ENCODE peak calls at places on chromosomes 5 and 9, in ten cellular contexts. E is fibroblast of villous mesenchyme, X is fibroblast of pulmonary artery, Y is tibial nerve, R is epithelial cell of esophagus, P is fibroblast of lung, T is GM20000, L is gastrocnemius medialis, O is brain microvascular endothelial cell, M is cardiac muscle cell. H is an unnamed sample.
A peak's percentile ranks its signal among the peaks of the same experiment; 100 is the strongest.

GRCh38 chr5:79736528-79737514 is 47.2 kb downstream of the CMYA5 start:
- DNase-seq in L (no peak), O (no peak), T (no peak), M (no peak), R (no peak), X (no peak), E (no peak), Y (no peak), P (no peak), H (no peak)

GRCh38 chr9:132795511-132796303 is 82.4 kb downstream of the AK8 start:
- DNase-seq in T (no peak), L (no peak), X (no peak), P (no peak), R (no peak), M (no peak), O (no peak), E (no peak), Y (peak; percentile 51), H (no peak)

GRCh38 chr5:175381116-175381515 is 62.9 kb downstream of the DRD1 start:
- DNase-seq in O (no peak), L (no peak), X (no peak), T (no peak), M (no peak), Y (no peak), R (no peak), P (no peak), E (no peak), H (no peak)

GRCh38 chr5:62260510-62260909 is 45.5 kb upstream of the KIF2A start:
- DNase-seq in E (peak; percentile 2), O (no peak), M (peak; percentile 18), R (no peak), T (no peak), X (no peak), L (no peak), Y (no peak), P (no peak), H (no peak)

GRCh38 chr9:93642961-93643360 is 66.6 kb downstream of the PHF2 start:
- DNase-seq in Y (no peak), L (no peak), P (peak; percentile 63), R (no peak), E (peak; percentile 82), T (no peak), M (peak; percentile 59), O (peak; percentile 66), X (peak; percentile 51), H (peak; percentile 8)

GRCh38 chr5:163248856-163249255 is 188.5 kb upstream of the CCNG1 start:
- DNase-seq in T (no peak), M (no peak), P (no peak), L (no peak), Y (no peak), R (no peak), O (no peak), X (peak; percentile 1), E (no peak), H (no peak)

GRCh38 chr5:66757219-66757833 is 161.1 kb downstream of the MAST4 start:
- DNase-seq in P (peak; percentile 79), M (peak; percentile 87), O (peak; percentile 69), Y (no peak), L (no peak), E (peak; percentile 54), R (peak; percentile 70), X (peak; percentile 89), T (peak; percentile 51), H (peak; percentile 68)

GRCh38 chr9:128703616-128704355 is 1.5 kb downstream of the PKN3 start:
- DNase-seq in X (no peak), M (no peak), R (no peak), Y (no peak), T (no peak), P (no peak), E (no peak), O (no peak), L (no peak), H (no peak)

GRCh38 chr5:32069396-32069795 is 104.7 kb downstream of the GOLPH3 start:
- DNase-seq in R (no peak), Y (no peak), M (no peak), L (no peak), X (no peak), E (no peak), O (no peak), P (no peak), T (no peak), H (no peak)

GRCh38 chr9:31393240-31393639 is 991.2 kb upstream of the ACO1 start:
- DNase-seq in M (peak; percentile 10), X (peak; percentile 46), R (no peak), P (no peak), L (no peak), O (no peak), Y (no peak), T (no peak), E (no peak), H (no peak)

GRCh38 chr5:134267366-134268018 is 41.6 kb upstream of the PPP2CA start:
- DNase-seq in O (no peak), X (peak; percentile 34), Y (no peak), L (no peak), P (peak; percentile 53), E (peak; percentile 64), T (no peak), M (peak; percentile 29), R (peak; percentile 55), H (peak; percentile 64)

GRCh38 chr9:88237454-88238280 is 99.4 kb upstream of the SPATA31C2 start:
- DNase-seq in P (no peak), X (no peak), E (no peak), O (no peak), L (no peak), T (no peak), M (no peak), R (no peak), Y (no peak), H (no peak)

GRCh38 chr5:38757451-38758245 is 88.2 kb upstream of the OSMR start:
- DNase-seq in R (no peak), Y (no peak), L (no peak), O (no peak), X (peak; percentile 30), E (peak; percentile 50), M (peak; percentile 59), T (no peak), P (no peak), H (no peak)

GRCh38 chr9:90271707-90272106 is 370.9 kb downstream of the DIRAS2 start:
- DNase-seq in X (no peak), L (no peak), E (no peak), P (no peak), R (no peak), Y (no peak), M (no peak), O (no peak), T (no peak), H (no peak)

DNA sequence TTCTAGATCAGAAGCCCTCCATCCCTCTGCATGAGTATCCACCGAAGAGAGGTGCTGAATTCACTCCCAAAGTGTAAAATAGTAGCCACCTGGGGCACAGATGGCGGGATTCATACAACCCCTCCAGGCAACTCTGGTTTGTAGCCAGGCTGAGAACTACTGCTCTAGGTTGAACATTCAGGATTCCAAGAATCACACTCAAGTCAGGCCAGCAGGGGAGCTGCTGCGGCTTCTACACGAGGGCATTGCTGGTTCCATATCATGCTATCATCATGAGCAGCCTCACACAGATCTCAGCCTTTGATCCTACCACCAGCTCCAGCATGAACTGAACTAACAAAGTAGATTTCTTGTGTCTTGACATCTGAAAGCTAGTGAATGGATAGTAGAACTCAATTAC is 367.9 kb downstream of the DIRAS2 start:
- DNase-seq in L (no peak), Y (no peak), T (no peak), X (no peak), R (no peak), O (no peak), P (no peak), M (no peak), E (no peak), H (no peak)
- TF ChIP-seq CTCF in L (no peak), Y (no peak), T (no peak), X (no peak), R (no peak), O (no peak), P (no peak), M (no peak), E (no peak), H (no peak)

DNA sequence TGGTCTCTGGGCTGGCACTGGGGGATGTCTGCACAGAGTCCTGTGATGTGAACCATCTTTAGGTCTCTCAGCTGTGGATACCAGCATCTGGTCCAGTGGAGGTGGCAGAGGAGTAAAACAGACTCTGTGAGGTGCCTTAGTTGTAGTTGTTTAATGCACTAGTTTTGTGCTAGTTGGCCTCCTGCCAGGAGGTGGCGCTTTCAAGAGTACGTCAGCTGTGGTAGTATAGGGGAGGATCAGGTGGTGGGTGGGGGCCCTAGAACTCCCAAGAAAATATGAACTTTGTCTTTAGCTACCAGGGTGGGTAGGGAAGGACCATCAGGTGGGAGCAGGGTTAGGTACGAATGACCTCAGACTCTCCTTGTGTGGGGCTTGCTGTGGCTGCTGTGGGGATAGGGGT is 197.1 kb downstream of the TMC1 start:
- DNase-seq in X (no peak), P (no peak), E (no peak), Y (no peak), M (no peak), T (no peak), R (no peak), L (no peak), O (no peak), H (no peak)
- TF ChIP-seq CTCF in X (no peak), P (no peak), E (no peak), Y (no peak), M (no peak), T (peak; percentile 6), R (no peak), L (no peak), O (no peak), H (no peak)

DNA sequence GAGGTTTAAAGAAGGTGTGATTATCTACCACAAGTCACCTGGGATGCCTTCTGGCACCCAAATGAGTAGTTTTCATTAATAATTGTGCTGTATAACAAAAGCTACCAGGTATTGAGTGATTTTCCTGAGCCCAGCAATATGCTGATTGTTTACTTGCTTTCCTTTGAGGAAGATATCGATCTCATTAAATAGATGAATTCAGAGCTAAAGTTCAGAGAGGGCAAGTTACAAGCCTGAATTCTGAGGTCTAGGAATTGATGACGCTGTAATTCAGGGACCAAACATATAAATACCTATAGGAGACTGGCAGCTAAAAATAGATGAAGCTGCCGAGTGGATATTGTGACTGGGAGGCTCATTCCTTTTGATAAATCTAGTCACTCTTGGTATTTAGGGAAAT is 1.1 kb downstream of the ERCC6L2 start:
- DNase-seq in X (no peak), Y (no peak), R (peak; percentile 33), T (no peak), O (peak; percentile 7), L (no peak), P (peak; percentile 32), E (peak; percentile 42), M (peak; percentile 10), H (peak; percentile 18)
- TF ChIP-seq CTCF in X (no peak), Y (no peak), R (no peak), T (no peak), O (no peak), L (no peak), P (no peak), E (no peak), M (no peak), H (no peak)

DNA sequence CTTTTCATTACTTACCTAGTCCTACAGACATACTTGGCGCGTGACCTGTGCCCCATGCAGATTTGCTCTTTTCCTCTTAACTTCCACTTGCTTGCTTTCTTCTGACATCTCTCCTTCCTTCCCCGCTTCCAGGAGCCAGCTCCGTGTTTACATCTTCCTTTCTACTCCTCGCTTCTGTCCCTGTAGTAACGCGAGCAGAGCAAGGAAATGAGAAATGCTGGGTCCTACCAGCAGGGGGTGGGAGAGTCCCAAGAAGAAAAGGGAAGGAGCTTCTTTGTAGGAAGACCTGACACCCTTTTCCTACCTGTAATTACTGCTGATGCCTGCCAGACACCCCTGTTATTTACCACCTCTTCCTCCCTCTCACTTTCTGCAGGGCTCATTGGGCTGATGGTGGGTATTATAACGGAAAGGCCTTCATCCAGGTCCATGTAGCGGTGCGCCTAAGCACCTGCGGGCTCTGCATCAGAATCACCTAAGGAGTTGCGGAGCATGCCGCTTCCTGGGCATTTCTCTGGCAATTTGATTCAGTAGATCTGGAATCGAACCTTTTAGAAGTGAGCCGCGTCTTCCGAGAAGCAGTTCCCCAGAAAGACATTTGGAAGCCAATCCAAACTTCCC is 1260.8 kb upstream of the WWC1 start:
- DNase-seq in R (peak; percentile 1), P (no peak), E (no peak), O (no peak), L (no peak), T (peak; percentile 3), Y (no peak), M (peak; percentile 15), X (no peak), H (peak; percentile 55)
- TF ChIP-seq CTCF in R (peak; percentile 5), P (no peak), E (peak; percentile 16), O (peak; percentile 34), L (no peak), T (no peak), Y (no peak), M (peak; percentile 34), X (peak; percentile 14), H (peak; percentile 43)